ENCODE peak calls at places on chromosomes 5 and 9, in ten cellular contexts. Y is adrenal gland, U is heart left ventricle, C is ovary, I is A549, R is tibial nerve, J is prostate gland, B is HepG2, P is Peyer's patch, H is body of pancreas. Z is an unnamed sample.

GRCh38 chr9:22028394-22028793 is 19.3 kb upstream of the CDKN2B start:
- DNase-seq in P (no peak), U (no peak), B (no peak), H (no peak), I (no peak), R (no peak), J (no peak), C (no peak), Y (no peak), Z (no peak)

GRCh38 chr5:60023255-60023654 is 129.7 kb upstream of the PDE4D start:
- DNase-seq in H (no peak), C (no peak), R (no peak), U (no peak), I (no peak), P (no peak), Y (no peak), B (no peak), J (no peak), Z (no peak)

GRCh38 chr9:115593587-115594091 is 475.7 kb upstream of the TNC start:
- DNase-seq in Y (peak; percentile 9), R (no peak), C (no peak), U (no peak), I (peak; percentile 61), B (peak; percentile 4), P (no peak), H (peak; percentile 23), J (peak; percentile 8), Z (no peak)

GRCh38 chr5:179304466-179304865 is 40.8 kb downstream of the ADAMTS2 start:
- DNase-seq in I (no peak), P (no peak), Y (no peak), B (no peak), H (no peak), C (no peak), U (no peak), J (no peak), R (no peak), Z (no peak)

GRCh38 chr5:68529581-68529980 is 314.0 kb downstream of the PIK3R1 start:
- DNase-seq in J (no peak), P (no peak), R (no peak), Y (no peak), I (no peak), U (no peak), C (no peak), B (no peak), H (no peak), Z (no peak)

GRCh38 chr5:172439785-172440480 is 14.4 kb downstream of the SH3PXD2B start:
- DNase-seq in I (no peak), Y (peak; percentile 37), U (no peak), B (no peak), R (no peak), J (no peak), C (no peak), H (no peak), P (no peak), Z (no peak)

GRCh38 chr9:133360400-133361393 is 4.3 kb downstream of the SURF2 start:
- DNase-seq in B (no peak), P (no peak), U (no peak), C (no peak), I (no peak), J (no peak), Y (no peak), H (no peak), R (no peak), Z (no peak)

GRCh38 chr9:71968541-71969090 is 57.2 kb downstream of the C9orf85 start:
- DNase-seq in P (no peak), J (no peak), U (no peak), I (no peak), B (no peak), H (no peak), Y (no peak), C (no peak), R (no peak), Z (no peak)

GRCh38 chr5:5633579-5633978 is 211.1 kb downstream of the ICE1 start:
- DNase-seq in P (no peak), C (no peak), B (no peak), J (no peak), I (no peak), U (no peak), Y (no peak), R (no peak), H (no peak), Z (no peak)

GRCh38 chr9:92983984-92984589 is 36.8 kb downstream of the FGD3 start:
- DNase-seq in J (no peak), R (no peak), P (no peak), Y (no peak), C (no peak), B (no peak), H (no peak), U (no peak), I (peak; percentile 50), Z (no peak)

GRCh38 chr5:96340357-96340756 is 92.7 kb downstream of the PCSK1 start:
- DNase-seq in U (no peak), Y (no peak), C (no peak), B (no peak), P (no peak), H (no peak), I (no peak), R (no peak), J (no peak), Z (no peak)

GRCh38 chr5:136190904-136191303 is 2.1 kb downstream of the SMIM32 start:
- DNase-seq in U (no peak), I (no peak), P (no peak), J (no peak), R (no peak), Y (no peak), C (no peak), B (no peak), H (no peak), Z (no peak)

GRCh38 chr5:75611324-75612210 is at the start of gene ANKDD1B:
- DNase-seq in J (peak; percentile 34), P (no peak), R (no peak), C (peak; percentile 26), B (no peak), U (peak; percentile 33), I (peak; percentile 42), H (peak; percentile 25), Y (peak; percentile 43), Z (peak; percentile 78)

GRCh38 chr5:150054569-150054968 is 31.8 kb downstream of the CSF1R start:
- DNase-seq in Y (no peak), P (no peak), I (no peak), R (no peak), C (no peak), J (no peak), H (no peak), U (no peak), B (no peak), Z (no peak)

GRCh38 chr5:123708074-123708806 is 196.3 kb downstream of the CSNK1G3 start:
- DNase-seq in Y (no peak), H (peak; percentile 17), B (no peak), P (no peak), R (peak; percentile 20), J (no peak), I (peak; percentile 20), U (no peak), C (no peak), Z (no peak)

GRCh38 chr9:72913382-72914009 is 39.4 kb downstream of the ALDH1A1 start:
- DNase-seq in P (no peak), Y (no peak), H (no peak), C (no peak), B (no peak), J (no peak), R (no peak), I (no peak), U (no peak), Z (no peak)

GRCh38 chr5:139690385-139691274 is 42.5 kb downstream of the CXXC5 start:
- DNase-seq in I (no peak), B (no peak), P (no peak), J (no peak), H (peak; percentile 63), U (no peak), Y (peak; percentile 66), C (no peak), R (no peak), Z (peak; percentile 81)

GRCh38 chr5:1222621-1223277 is 2.4 kb upstream of the SLC6A18 start:
- DNase-seq in Y (no peak), J (no peak), H (no peak), R (no peak), U (no peak), B (no peak), I (no peak), C (no peak), P (no peak), Z (no peak)
- H3K9me3 ChIP-seq in Y (no peaks in the 10 kb centered on the region), J (no peaks in the 10 kb centered on the region), H (no peaks in the 10 kb centered on the region), R (no peaks in the 10 kb centered on the region), U (no peaks in the 10 kb centered on the region), B (no peaks in the 10 kb centered on the region), I (no peaks in the 10 kb centered on the region), C (no peaks in the 10 kb centered on the region), P (no peaks in the 10 kb centered on the region), Z (no peaks in the 10 kb centered on the region)

DNA sequence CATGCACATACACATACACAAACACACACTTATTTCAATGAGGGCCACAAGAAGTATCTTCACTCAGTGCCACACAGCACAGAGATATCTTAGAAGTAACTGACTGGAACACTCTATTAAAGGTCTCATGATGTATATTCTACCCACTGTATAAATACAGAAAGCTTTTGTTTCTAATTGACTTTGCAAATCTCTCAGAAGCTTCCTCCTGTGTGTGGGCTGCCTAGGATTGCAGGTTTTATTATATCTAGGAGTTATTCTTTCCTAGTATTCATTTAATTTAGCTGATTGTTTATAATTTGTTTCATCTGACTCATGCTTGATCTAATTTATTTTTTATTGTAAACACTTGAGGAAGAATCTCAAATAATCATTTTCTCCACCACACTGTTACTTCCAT is 262.4 kb upstream of the ACTBL2 start:
- DNase-seq in H (no peak), P (no peak), B (no peak), C (no peak), U (no peak), J (no peak), Y (no peak), R (no peak), I (no peak), Z (no peak)
- TF ChIP-seq POLR2A in H (no peak), P (no peak), B (no peak), C (no peak), U (no peak), J (no peak), Y (no peak), R (no peak), I (no peak), Z (no peak)

DNA sequence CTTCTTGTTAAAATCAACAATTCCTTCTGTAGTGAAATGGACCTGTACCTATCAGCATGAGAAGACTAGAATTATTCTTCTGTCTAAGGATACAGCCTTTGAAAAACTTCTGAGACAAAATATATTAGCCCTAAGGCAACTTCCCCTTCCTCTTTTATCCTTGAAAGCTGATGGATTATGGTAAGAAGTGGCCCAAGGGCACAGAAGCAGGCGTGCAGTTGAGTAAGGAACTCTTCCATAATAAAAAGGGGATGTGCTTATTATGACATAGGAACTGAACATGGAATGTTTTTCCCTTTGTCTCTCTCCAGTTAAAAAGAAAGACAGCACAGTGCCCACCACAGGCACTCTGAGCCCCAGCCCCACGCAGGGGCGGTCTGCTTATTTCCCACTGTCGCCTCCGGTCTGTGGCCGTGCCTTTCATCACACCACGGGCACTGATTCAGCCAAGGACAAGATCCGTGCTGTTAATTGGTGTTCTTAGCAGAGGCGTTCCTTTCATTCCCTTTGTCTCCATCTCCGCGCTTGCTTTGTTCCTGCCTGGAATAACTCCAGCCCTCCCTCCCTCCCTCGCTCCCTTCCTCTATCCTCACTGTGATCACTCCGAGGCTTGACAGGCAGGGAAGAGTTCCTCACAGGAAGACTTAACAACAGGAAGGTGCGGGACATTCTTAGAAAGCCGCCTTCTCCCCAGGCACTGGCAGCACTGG is 135.9 kb upstream of the OTULINL start:
- DNase-seq in R (no peak), H (no peak), P (no peak), Y (peak; percentile 57), I (no peak), U (peak; percentile 35), C (peak; percentile 39), B (no peak), J (no peak), Z (no peak)
- H3K27ac ChIP-seq in R (peak overlapping the region; percentile 88), H (no peak overlapping the region), P (no peak overlapping the region), Y (peak overlapping the region; percentile 53), I (no peak overlapping the region), U (peak overlapping the region; percentile 80), C (no peak overlapping the region), B (no peak overlapping the region), J (peak overlapping the region; percentile 40), Z (peak overlapping the region; percentile 39)

GRCh38 chr9:135647897-135648296 is 8.6 kb upstream of the GLT6D1 start:
- DNase-seq in Y (no peak), R (no peak), U (no peak), H (no peak), P (no peak), I (no peak), J (no peak), B (no peak), C (no peak), Z (no peak)
- H3K9me3 ChIP-seq in Y (peaks cover 32% of the 10 kb centered on the region), R (no peaks in the 10 kb centered on the region), U (peaks cover 66% of the 10 kb centered on the region), H (peaks cover 3% of the 10 kb centered on the region), P (peaks cover 28% of the 10 kb centered on the region), I (peaks cover 79% of the 10 kb centered on the region), J (no peaks in the 10 kb centered on the region), B (peaks cover 62% of the 10 kb centered on the region), C (peaks cover 3% of the 10 kb centered on the region), Z (peaks cover 55% of the 10 kb centered on the region)